ENCODE peak calls at places on chromosome 19, in four cellular contexts. I is K562, A is GM12878, Z is HL-60. D is an unnamed sample.

GRCh38 chr19:32674153-32674958 is 624 bp downstream of the ANKRD27 start:
- DNase-seq in I (no peak), A (no peak), Z (no peak), D (peak; percentile 56)

GRCh38 chr19:14375055-14375581 is 6.1 kb upstream of the ADGRE5 start:
- DNase-seq in Z (peak; percentile 99), A (no peak), I (no peak), D (no peak)

GRCh38 chr19:18239303-18239702 is 13.1 kb upstream of the PDE4C start:
- DNase-seq in I (peak; percentile 52), A (no peak), Z (no peak), D (no peak)

GRCh38 chr19:30428281-30428680 is 56.1 kb downstream of the ZNF536 start:
- DNase-seq in A (no peak), I (no peak), Z (no peak), D (no peak)

GRCh38 chr19:42126565-42126964 is 5.7 kb downstream of the POU2F2 start:
- DNase-seq in Z (no peak), I (no peak), A (peak; percentile 42), D (no peak)

GRCh38 chr19:47497073-47497766 is 13.2 kb upstream of the KPTN start:
- DNase-seq in A (no peak), Z (no peak), I (peak; percentile 80), D (no peak)

GRCh38 chr19:35742121-35742724 is at the start of gene IGFLR1:
- DNase-seq in A (peak; percentile 64), Z (no peak), I (no peak), D (peak; percentile 49)

GRCh38 chr19:44865196-44865767 is 19.2 kb downstream of the NECTIN2 start:
- DNase-seq in Z (no peak), A (no peak), I (no peak), D (no peak)

GRCh38 chr19:49847731-49848696 is 2.9 kb upstream of the PTOV1 start:
- DNase-seq in Z (no peak), I (peak; percentile 56), A (no peak), D (no peak)
- TF ChIP-seq SPI1 in Z (no peak), I (no peak), A (no peak), D (no peak)

GRCh38 chr19:5424192-5424973 is 30.8 kb upstream of the ZNRF4 start:
- DNase-seq in I (no peak), A (no peak), Z (no peak), D (no peak)
- TF ChIP-seq SPI1 in I (peak; percentile 36), A (no peak), Z (no peak), D (no peak)

GRCh38 chr19:12884926-12885748 is 1.9 kb downstream of the KLF1 start:
- DNase-seq in Z (peak; percentile 96), I (peak; percentile 91), A (peak; percentile 57), D (peak; percentile 78)
- TF ChIP-seq SPI1 in Z (no peak), I (no peak), A (no peak), D (no peak)

GRCh38 chr19:56348289-56348877 is 33.7 kb upstream of the ZSCAN5A start:
- DNase-seq in I (no peak), Z (no peak), A (no peak), D (no peak)
- TF ChIP-seq SPI1 in I (no peak), Z (no peak), A (no peak), D (no peak)

GRCh38 chr19:6865849-6866248 is 21.5 kb upstream of the ADGRE1 start:
- DNase-seq in Z (no peak), A (no peak), I (no peak), D (no peak)

GRCh38 chr19:6873708-6874431 is 13.5 kb upstream of the ADGRE1 start:
- DNase-seq in A (no peak), Z (no peak), I (no peak), D (no peak)

GRCh38 chr19:6862673-6863078 is 24.7 kb upstream of the ADGRE1 start:
- DNase-seq in I (peak; percentile 76), Z (peak; percentile 69), A (peak; percentile 80), D (peak; percentile 65)

GRCh38 chr19:6866646-6867255 is 20.6 kb upstream of the ADGRE1 start:
- DNase-seq in I (no peak), Z (no peak), A (no peak), D (no peak)

GRCh38 chr19:6868341-6868740 is 19.0 kb upstream of the ADGRE1 start:
- DNase-seq in A (no peak), Z (peak; percentile 90), I (no peak), D (no peak)
- TF ChIP-seq SPI1 in A (no peak), Z (peak; percentile 6), I (no peak), D (no peak)

DNA sequence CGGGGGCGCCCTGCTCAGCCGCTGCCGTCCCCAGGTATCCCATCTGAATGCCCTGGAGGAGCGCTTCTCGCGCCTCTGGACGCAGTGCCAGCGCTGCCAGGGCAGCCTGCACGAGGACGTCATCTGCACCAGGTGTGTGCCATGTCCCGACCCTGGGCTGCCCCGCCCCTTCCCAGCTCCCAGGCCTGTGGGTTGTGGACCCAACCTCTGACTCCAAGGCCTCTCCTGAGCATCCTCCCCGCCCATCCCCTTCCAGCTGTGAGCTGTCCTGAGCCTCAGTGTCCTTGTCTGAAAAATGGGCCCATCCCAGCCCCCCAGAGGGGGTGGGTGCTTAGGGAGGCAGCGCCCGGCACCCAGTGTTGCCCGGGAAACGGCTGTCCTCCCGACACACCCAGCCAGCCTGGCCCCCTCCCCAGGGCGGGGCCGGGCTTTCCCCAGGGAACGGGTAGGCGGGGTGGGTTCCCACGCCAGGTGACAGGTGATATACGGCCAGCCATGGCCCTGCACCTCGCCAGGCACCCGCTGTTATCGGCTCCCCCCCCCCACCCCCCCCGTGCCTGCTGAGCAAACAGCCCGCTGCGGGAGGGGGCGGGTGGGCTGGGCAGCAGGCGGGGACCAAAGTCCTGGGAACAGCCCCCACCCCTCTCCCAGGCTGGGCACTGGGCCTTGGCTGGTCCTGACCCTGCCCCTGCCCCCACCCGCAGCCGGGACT is 1.4 kb upstream of the SPIB start:
- DNase-seq in I (no peak), Z (no peak), A (no peak), D (no peak)
- TF ChIP-seq SPI1 in I (no peak), Z (no peak), A (no peak), D (no peak)

DNA sequence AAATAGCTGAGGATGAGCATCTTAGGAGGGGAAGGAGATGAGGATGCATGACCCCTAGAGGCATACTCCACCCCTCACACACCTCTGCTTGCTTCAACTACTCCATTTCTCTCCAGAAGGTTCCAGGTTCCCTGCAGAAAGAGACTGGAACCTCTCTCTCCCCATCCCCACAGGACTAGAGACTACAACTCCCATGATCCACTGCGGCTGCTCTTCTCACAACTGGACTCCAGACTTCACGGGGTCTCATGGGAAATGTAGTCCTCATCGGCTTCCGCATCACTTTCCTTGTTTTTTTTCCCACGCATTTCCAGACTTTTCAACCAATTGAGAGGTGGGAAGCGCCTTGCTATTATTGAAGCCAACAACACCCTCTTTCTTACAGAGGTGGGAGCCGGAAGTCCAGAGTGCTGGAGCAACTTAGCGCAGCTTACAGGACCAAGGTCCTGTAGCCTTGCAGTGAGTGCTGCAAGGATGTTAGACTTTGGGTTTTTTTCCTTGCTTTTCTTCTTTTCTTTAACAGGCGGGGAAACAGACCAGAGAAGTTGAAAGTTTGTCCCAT is 13.9 kb upstream of the CACNG6 start:
- DNase-seq in Z (peak; percentile 31), A (no peak), I (peak; percentile 81), D (no peak)
- TF ChIP-seq SPI1 in Z (no peak), A (no peak), I (no peak), D (no peak)